ENCODE peak calls at places on chromosomes 16 and 17, in seven cellular contexts. G is colonic mucosa, W is H9, J is fibroblast of mammary gland, V is body of pancreas, Y is IMR-90, I is heart right ventricle. S is an unnamed sample.

GRCh38 chr17:31564291-31564690 is 172.8 kb downstream of the RAB11FIP4 start:
- DNase-seq in I (no peak), G (no peak), W (no peak), V (no peak), Y (no peak), J (no peak), S (no peak)

GRCh38 chr17:79989106-79989835 is 46.4 kb downstream of the TBC1D16 start:
- DNase-seq in I (no peak), J (no peak), Y (no peak), G (no peak), W (no peak), V (no peak), S (no peak)

GRCh38 chr17:72393553-72393952 is 272.7 kb downstream of the SOX9 start:
- DNase-seq in I (no peak), W (no peak), Y (peak), V (no peak), J (peak), G (no peak), S (no peak)

GRCh38 chr16:66741131-66741900 is 10.1 kb downstream of the DYNC1LI2 start:
- DNase-seq in J (peak), G (peak), V (peak), Y (peak), I (peak), W (no peak), S (peak)

GRCh38 chr17:20992987-20993862 is 49.6 kb downstream of the USP22 start:
- DNase-seq in I (peak), V (peak), G (peak), J (peak), Y (peak), W (peak), S (peak)

GRCh38 chr16:47978491-47979490 is 177.0 kb downstream of the ABCC12 start:
- DNase-seq in I (no peak), V (no peak), G (no peak), J (no peak), W (no peak), Y (no peak), S (no peak)

GRCh38 chr16:9844361-9844760 is 337.9 kb downstream of the GRIN2A start:
- DNase-seq in W (no peak), G (no peak), J (peak), Y (no peak), V (no peak), I (no peak), S (no peak)

GRCh38 chr17:62739666-62740065 is 68.4 kb downstream of the MARCHF10 start:
- DNase-seq in Y (no peak), W (peak), G (no peak), V (no peak), I (no peak), J (no peak), S (no peak)

GRCh38 chr16:2752850-2753522 is 548 bp downstream of the SRRM2 start:
- DNase-seq in W (no peak), G (peak), J (peak), Y (peak), I (peak), V (peak), S (peak)

GRCh38 chr17:37089998-37090397 is 141.2 kb downstream of the AATF start:
- DNase-seq in G (no peak), V (peak), I (no peak), J (no peak), W (no peak), Y (no peak), S (no peak)

GRCh38 chr17:60087882-60088669 is 9.4 kb upstream of the HEATR6 start:
- DNase-seq in I (no peak), Y (no peak), W (peak), J (peak), V (peak), G (peak), S (no peak)

DNA sequence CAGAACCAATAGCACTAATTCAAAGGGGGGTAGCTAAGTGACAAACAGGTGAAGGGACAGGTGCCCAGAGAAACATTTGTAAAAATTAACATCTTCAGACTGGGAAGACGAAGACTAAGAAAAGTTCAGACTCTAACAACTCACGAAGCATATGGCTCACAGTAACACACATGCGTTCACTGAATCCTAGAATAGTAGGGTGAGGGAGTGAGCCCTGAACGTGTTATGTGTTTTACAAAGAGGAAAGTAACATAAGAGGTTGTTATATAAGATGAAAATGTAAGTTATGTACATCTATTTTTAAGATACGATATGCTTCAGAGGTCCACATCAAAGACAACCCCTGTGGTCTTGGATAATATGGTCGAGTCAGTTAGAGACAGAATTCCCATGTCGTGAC is 15.2 kb downstream of the GSG1L2 start:
- DNase-seq in J (no peak), Y (no peak), V (no peak), W (no peak), G (no peak), I (no peak), S (no peak)
- TF ChIP-seq CTCF in J (no peak), Y (no peak), V (no peak), W (no peak), G (no peak), I (no peak), S (no peak)

GRCh38 chr16:15642557-15643452 is at the start of gene MARF1:
- DNase-seq in Y (peak), W (peak), J (peak), I (peak), G (peak), V (peak), S (peak)
- TF ChIP-seq CTCF in Y (peak), W (peak), J (peak), I (peak), G (peak), V (no peak), S (peak)

GRCh38 chr16:58465817-58466216 is 34.1 kb upstream of the NDRG4 start:
- DNase-seq in J (no peak), V (no peak), G (no peak), I (no peak), Y (no peak), W (no peak), S (no peak)

GRCh38 chr16:58464047-58464915 is 35.7 kb upstream of the NDRG4 start:
- DNase-seq in Y (no peak), I (peak), V (peak), J (no peak), G (no peak), W (no peak), S (no peak)

GRCh38 chr16:58466396-58466795 is 33.5 kb upstream of the NDRG4 start:
- DNase-seq in J (no peak), I (no peak), Y (no peak), G (no peak), V (no peak), W (no peak), S (no peak)

GRCh38 chr16:58462997-58463891 is 36.7 kb upstream of the NDRG4 start:
- DNase-seq in W (peak), G (no peak), Y (no peak), V (no peak), I (peak), J (no peak), S (peak)

GRCh38 chr16:58464916-58465731 is 34.8 kb upstream of the NDRG4 start:
- DNase-seq in V (no peak), I (peak), Y (no peak), J (no peak), W (peak), G (no peak), S (peak)
- TF ChIP-seq CTCF in V (no peak), I (peak), Y (no peak), J (no peak), W (peak), G (no peak), S (peak)

GRCh38 chr17:74353446-74354060 is 8.1 kb downstream of the BTBD17 start:
- DNase-seq in W (no peak), G (no peak), Y (no peak), V (no peak), I (no peak), J (no peak), S (no peak)

GRCh38 chr17:74351552-74352210 is 10.0 kb downstream of the BTBD17 start:
- DNase-seq in Y (no peak), I (no peak), G (no peak), J (no peak), V (no peak), W (peak), S (no peak)

GRCh38 chr17:74355065-74355464 is 6.6 kb downstream of the BTBD17 start:
- DNase-seq in V (no peak), Y (no peak), W (no peak), J (no peak), G (no peak), I (no peak), S (no peak)

GRCh38 chr17:74354561-74354960 is 7.1 kb downstream of the BTBD17 start:
- DNase-seq in G (no peak), J (no peak), W (no peak), Y (no peak), I (no peak), V (no peak), S (no peak)

DNA sequence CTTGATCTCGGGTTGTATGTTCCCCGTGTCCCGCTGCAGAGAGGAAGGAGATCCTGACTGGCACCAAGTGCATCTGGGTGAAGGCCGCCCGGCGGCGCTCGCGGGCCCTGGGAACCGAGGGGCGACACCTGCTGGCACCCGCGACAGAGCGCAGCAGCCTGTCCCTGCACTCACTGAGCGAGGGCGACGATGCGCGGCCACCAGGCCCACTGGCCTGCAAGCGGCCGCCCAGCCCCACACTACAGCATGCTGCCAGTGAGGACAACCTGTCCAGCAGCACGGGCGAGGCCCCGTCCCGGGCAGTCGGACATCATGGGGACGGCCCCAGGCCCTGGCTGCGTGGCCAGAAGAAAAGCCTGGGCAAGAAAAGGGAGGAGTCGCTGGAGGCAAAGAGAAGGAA is 7.5 kb downstream of the BTBD17 start:
- DNase-seq in G (peak), Y (no peak), V (peak), J (peak), W (peak), I (no peak), S (peak)
- TF ChIP-seq CTCF in G (peak), Y (peak), V (peak), J (peak), W (peak), I (peak), S (peak)